ENCODE peak calls at places on chromosomes 13 and 19, in seven cellular contexts. Q is hypothalamus, X is nephron progenitor cell, U is GM06990, V is iPS DF 6.9, O is type B pancreatic cell, R is GM12865. I is an unnamed sample.

GRCh38 chr19:55319786-55320185 is 5.4 kb downstream of the TMEM150B start:
- DNase-seq in Q (peak), X (peak), U (no peak), V (no peak), O (no peak), R (no peak), I (no peak)

GRCh38 chr13:42322806-42323205 is 50.9 kb downstream of the AKAP11 start:
- DNase-seq in Q (no peak), X (no peak), U (no peak), V (no peak), O (no peak), R (no peak), I (no peak)

GRCh38 chr19:48501961-48502719 is 9.5 kb downstream of the LMTK3 start:
- DNase-seq in Q (peak), X (peak), U (peak), V (peak), O (peak), R (peak), I (peak)

GRCh38 chr19:3881272-3882040 is 971 bp downstream of the ATCAY start:
- DNase-seq in Q (no peak), X (no peak), U (no peak), V (no peak), O (no peak), R (no peak), I (no peak)

GRCh38 chr13:107144432-107144831 is 576.5 kb upstream of the ARGLU1 start:
- DNase-seq in Q (no peak), X (no peak), U (no peak), V (no peak), O (no peak), R (no peak), I (no peak)

GRCh38 chr19:343941-344624 is 513 bp downstream of the MIER2 start:
- DNase-seq in Q (no peak), X (peak), U (no peak), V (no peak), O (no peak), R (peak), I (no peak)

GRCh38 chr13:80469841-80470378 is 129.0 kb upstream of the SPRY2 start:
- DNase-seq in Q (no peak), X (no peak), U (no peak), V (no peak), O (no peak), R (no peak), I (peak)

GRCh38 chr13:35014606-35015005 is 72.5 kb downstream of the NBEA start:
- DNase-seq in Q (no peak), X (peak), U (peak), V (no peak), O (no peak), R (no peak), I (no peak)

GRCh38 chr19:14432817-14433453 is at the start of gene PKN1:
- DNase-seq in Q (peak), X (peak), U (peak), V (no peak), O (no peak), R (peak), I (no peak)